ENCODE peak calls at places on chromosome 7, in six cellular contexts. R is colonic mucosa, L is ovary, Y is tibial artery, X is IMR-90, T is choroid plexus epithelial cell. J is an unnamed sample.

GRCh38 chr7:133572087-133572486 is 319.2 kb downstream of the EXOC4 start:
- DNase-seq in R (no peak), L (no peak), Y (no peak), X (no peak), T (peak), J (peak)

GRCh38 chr7:85230623-85231022 is 43.8 kb upstream of the SEMA3D start:
- DNase-seq in R (no peak), L (no peak), Y (no peak), X (no peak), T (no peak), J (no peak)

GRCh38 chr7:44144968-44145418 is 3.9 kb upstream of the MYL7 start:
- DNase-seq in R (no peak), L (no peak), Y (peak), X (no peak), T (no peak), J (no peak)

GRCh38 chr7:150420987-150421674 is 29.3 kb upstream of the GIMAP8 start:
- DNase-seq in R (peak), L (peak), Y (peak), X (peak), T (peak), J (peak)

GRCh38 chr7:47488969-47489342 is 93.0 kb downstream of the TNS3 start:
- DNase-seq in R (no peak), L (no peak), Y (no peak), X (no peak), T (no peak), J (no peak)

GRCh38 chr7:6057316-6058128 is 26.3 kb downstream of the ANKRD61 start:
- DNase-seq in R (no peak), L (no peak), Y (no peak), X (no peak), T (peak), J (no peak)

GRCh38 chr7:96219382-96220130 is 102.3 kb downstream of the SLC25A13 start:
- DNase-seq in R (no peak), L (no peak), Y (no peak), X (peak), T (no peak), J (peak)

GRCh38 chr7:74187915-74188675 is 13.9 kb downstream of the EIF4H start:
- DNase-seq in R (no peak), L (no peak), Y (no peak), X (peak), T (no peak), J (peak)

GRCh38 chr7:141150465-141150864 is 76.6 kb downstream of the TMEM178B start:
- DNase-seq in R (no peak), L (no peak), Y (no peak), X (no peak), T (no peak), J (no peak)

DNA sequence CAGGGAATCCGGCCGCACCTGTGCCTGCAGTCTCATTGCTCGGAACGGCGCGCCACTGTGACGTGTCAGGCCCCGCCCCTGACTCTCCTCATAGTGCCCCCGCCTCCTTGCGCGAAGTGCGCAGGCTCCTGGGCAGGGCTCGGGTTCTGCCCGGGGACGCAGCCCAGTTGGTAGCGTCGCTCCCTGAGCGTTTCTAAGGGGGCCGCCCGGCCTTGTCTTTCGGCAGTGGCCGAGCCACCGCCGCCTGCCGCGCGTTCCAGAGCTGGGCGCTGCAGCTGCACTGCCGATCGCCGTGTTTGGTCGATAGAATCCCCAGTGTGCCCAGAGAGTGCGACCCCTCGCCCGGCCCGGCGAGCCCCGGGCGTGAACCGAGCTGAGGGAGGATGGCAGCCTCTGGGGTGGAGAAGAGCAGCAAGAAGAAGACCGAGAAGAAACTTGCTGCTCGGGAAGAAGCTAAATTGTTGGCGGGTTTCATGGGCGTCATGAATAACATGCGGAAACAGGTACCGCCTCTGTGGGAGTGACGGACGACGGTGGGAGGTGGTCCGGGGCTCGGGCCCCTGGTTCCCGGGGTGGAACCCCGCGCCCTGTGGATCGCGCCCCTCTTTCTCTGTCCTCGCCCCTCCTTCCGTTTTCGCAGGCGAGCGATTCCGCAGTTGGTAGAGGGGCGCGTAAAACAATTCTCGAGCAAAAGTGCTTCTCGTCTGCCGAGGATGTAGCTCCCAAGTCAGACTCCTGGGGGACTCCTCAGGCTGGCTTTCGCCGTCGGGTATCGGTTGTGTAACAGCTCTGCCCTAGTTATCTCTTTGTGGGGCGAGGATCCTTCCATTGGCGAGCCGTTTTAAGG is at the start of gene KLHL7:
- DNase-seq in R (peak), L (peak), Y (peak), X (peak), T (peak), J (peak)
- TF ChIP-seq CTCF in R (no peak), L (no peak), Y (no peak), X (peak), T (peak), J (peak)

DNA sequence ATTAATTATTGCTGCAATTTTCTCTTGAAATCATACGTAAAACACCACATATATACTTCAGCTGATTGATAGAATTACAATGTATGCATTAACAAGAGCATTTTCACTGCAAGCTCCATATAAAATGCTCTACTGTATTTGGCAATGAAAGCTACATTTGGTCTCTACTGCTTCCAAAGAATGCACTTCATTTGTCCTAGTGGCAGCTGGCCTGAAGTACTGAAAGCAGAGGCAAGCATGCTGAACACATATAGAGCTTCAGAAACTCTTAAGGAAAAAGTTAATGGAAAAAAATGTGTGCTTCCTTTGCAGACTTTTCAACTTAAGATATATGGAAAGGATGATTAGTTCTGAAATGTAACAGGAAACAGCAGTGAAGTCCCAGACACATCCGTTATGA is 537.1 kb upstream of the POM121L12 start:
- DNase-seq in R (no peak), L (no peak), Y (no peak), X (no peak), T (no peak), J (no peak)
- TF ChIP-seq CTCF in R (no peak), L (no peak), Y (no peak), X (no peak), T (no peak), J (no peak)

GRCh38 chr7:107982918-107983389 is 20.0 kb downstream of the LAMB1 start:
- DNase-seq in R (no peak), L (no peak), Y (no peak), X (peak), T (peak), J (no peak)
- TF ChIP-seq CTCF in R (no peak), L (no peak), Y (no peak), X (no peak), T (peak), J (peak)

DNA sequence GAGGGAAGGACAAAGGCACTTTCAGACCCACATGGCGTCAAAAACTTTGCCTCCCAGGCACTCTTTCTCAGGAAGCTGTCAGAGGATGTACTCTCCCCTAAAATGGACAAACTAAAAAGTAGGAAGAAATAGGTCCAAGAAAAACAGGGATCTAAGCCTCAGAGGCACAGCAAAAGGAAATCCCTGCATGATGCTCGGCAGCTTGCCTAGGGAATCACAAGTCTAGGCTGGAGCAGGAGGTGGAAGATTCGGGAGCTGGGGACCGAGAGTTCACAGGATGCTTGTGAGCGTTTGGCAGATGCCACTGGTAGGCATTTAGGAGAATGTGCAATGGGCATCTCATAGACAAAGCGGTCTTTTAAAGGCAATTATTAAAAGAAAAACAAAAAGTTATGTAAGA is 60.8 kb downstream of the ATXN7L1 start:
- DNase-seq in R (no peak), L (no peak), Y (no peak), X (no peak), T (no peak), J (no peak)
- TF ChIP-seq CTCF in R (no peak), L (no peak), Y (no peak), X (no peak), T (no peak), J (no peak)

GRCh38 chr7:27695096-27695495 is 32.4 kb upstream of the HIBADH start:
- DNase-seq in R (no peak), L (no peak), Y (no peak), X (peak), T (no peak), J (no peak)

GRCh38 chr7:27697861-27698430 is 35.3 kb upstream of the HIBADH start:
- DNase-seq in R (peak), L (no peak), Y (peak), X (peak), T (peak), J (peak)

GRCh38 chr7:27689878-27690164 is 27.1 kb upstream of the HIBADH start:
- DNase-seq in R (no peak), L (no peak), Y (no peak), X (no peak), T (no peak), J (no peak)

GRCh38 chr7:27690649-27691048 is 28.0 kb upstream of the HIBADH start:
- DNase-seq in R (no peak), L (no peak), Y (no peak), X (no peak), T (no peak), J (no peak)

DNA sequence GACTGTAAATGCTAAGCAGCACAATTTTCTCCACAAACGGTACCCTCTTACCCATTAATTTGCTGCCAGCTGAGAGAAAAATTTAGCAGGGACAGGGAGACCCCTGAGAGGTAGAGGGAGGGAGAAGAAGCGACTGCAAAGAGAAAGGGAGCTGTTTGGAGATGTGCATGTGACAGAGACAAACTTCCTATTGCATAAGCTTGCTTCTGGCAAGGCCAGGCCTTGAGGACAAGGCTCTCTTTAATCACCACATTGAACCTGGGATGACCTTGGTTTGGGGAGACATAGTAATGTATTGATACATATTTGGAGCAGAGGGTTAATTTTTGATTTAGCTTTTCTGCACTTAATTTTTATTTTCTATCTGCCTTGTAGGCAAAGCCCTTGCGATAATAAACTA is 31.1 kb upstream of the HIBADH start:
- DNase-seq in R (no peak), L (no peak), Y (no peak), X (peak), T (peak), J (peak)
- TF ChIP-seq CTCF in R (no peak), L (no peak), Y (no peak), X (no peak), T (no peak), J (no peak)

GRCh38 chr7:50775231-50775630 is 7.5 kb downstream of the GRB10 start:
- DNase-seq in R (no peak), L (no peak), Y (no peak), X (no peak), T (no peak), J (no peak)

GRCh38 chr7:50768470-50769159 is 14.1 kb downstream of the GRB10 start:
- DNase-seq in R (no peak), L (no peak), Y (no peak), X (no peak), T (no peak), J (no peak)

GRCh38 chr7:50774299-50774698 is 8.4 kb downstream of the GRB10 start:
- DNase-seq in R (no peak), L (no peak), Y (no peak), X (no peak), T (no peak), J (no peak)

GRCh38 chr7:50769160-50769484 is 13.6 kb downstream of the GRB10 start:
- DNase-seq in R (no peak), L (no peak), Y (no peak), X (no peak), T (no peak), J (no peak)

DNA sequence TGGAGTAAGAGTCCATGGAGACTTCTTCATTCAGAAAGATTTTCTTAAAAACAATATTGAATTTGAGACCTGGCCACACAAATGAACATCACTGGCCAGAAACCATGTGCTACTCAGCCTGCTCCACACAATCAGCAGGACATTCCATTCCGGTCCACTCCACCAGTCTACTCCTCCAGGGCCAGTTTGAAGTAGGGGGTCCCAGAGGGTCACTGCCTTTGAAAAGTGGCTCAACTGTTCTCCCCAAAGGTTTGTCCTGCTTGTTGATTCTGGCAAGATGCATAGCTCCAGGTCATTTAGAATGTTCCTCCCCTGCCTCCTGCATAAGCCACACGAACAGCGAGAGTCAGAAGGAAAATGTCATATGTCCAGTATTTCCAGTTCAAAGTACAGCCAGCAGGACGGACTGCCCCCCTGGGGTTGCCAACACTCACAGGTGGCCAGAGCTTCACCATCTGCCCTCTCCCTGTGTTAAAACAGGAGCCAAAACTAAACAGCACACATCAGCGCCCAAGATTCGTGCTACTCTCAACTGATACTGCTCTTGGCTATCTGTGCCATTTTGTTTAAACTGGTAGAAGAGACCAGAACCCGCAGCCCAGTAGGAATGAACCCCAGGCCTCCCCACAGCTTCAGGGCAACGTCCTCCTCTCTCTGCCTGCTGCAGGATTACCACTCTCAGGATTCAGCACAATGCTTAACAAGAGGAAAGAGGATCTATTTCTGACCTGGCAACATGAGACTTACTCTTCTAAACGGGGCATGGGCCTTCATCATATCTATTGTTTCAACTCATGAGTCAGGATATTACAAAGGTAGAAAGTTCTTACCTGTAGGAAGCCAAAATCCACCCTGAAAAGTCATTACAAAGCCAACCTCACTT is 11.3 kb downstream of the GRB10 start:
- DNase-seq in R (no peak), L (no peak), Y (no peak), X (no peak), T (peak), J (no peak)
- TF ChIP-seq CTCF in R (no peak), L (no peak), Y (no peak), X (no peak), T (no peak), J (no peak)

DNA sequence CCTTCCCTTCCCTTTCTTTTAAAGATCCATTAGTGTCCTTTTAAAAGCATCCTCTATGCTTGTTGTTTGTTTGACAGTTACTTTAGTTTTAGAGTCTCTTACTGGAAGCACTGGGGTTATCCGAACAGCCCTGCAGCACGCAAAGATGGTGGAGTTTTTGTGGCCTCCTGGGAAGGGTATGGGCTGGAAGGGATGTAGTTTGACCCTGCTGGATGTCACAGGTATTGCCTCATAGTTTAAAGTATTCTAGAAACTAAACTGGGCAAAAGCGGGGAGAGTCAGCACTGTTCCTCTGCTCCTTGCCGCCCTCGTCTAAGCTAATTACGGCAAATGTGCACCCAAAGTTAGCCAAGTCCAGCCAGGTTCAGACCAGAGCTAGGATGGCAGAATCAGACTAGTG is 35.8 kb upstream of the GNAI1 start:
- DNase-seq in R (no peak), L (no peak), Y (no peak), X (no peak), T (no peak), J (no peak)
- TF ChIP-seq CTCF in R (no peak), L (no peak), Y (no peak), X (no peak), T (peak), J (no peak)

GRCh38 chr7:107501593-107501992 is 31.7 kb downstream of the GPR22 start:
- DNase-seq in R (peak), L (no peak), Y (no peak), X (peak), T (peak), J (peak)
- TF ChIP-seq CTCF in R (peak), L (no peak), Y (no peak), X (peak), T (peak), J (peak)

GRCh38 chr7:101813414-101814019 is 3.9 kb upstream of the CUX1 start:
- DNase-seq in R (no peak), L (no peak), Y (no peak), X (no peak), T (no peak), J (no peak)

GRCh38 chr7:101814996-101815825 is 2.2 kb upstream of the CUX1 start:
- DNase-seq in R (peak), L (peak), Y (no peak), X (peak), T (no peak), J (peak)

GRCh38 chr7:101812595-101812994 is 4.8 kb upstream of the CUX1 start:
- DNase-seq in R (no peak), L (no peak), Y (no peak), X (no peak), T (no peak), J (no peak)

GRCh38 chr7:101815826-101816488 is 1.5 kb upstream of the CUX1 start:
- DNase-seq in R (peak), L (peak), Y (peak), X (peak), T (peak), J (peak)

GRCh38 chr7:101814081-101814995 is 3.1 kb upstream of the CUX1 start:
- DNase-seq in R (peak), L (peak), Y (peak), X (peak), T (peak), J (peak)
- TF ChIP-seq CTCF in R (peak), L (peak), Y (peak), X (peak), T (peak), J (peak)

GRCh38 chr7:4815609-4816418 is 40.4 kb downstream of the AP5Z1 start:
- DNase-seq in R (no peak), L (no peak), Y (no peak), X (no peak), T (no peak), J (no peak)
- TF ChIP-seq CTCF in R (no peak), L (no peak), Y (no peak), X (no peak), T (peak), J (no peak)

J was measured in foreskin fibroblast.